ENCODE peak calls at places on chromosomes 16 and 17, in seven cellular contexts. G is heart left ventricle, X is NCI-H446, R is heart right ventricle, E is NCI-H526 treated with DMSO at 0.1 percent for 48 hours, K is A172, V is H54. D is an unnamed sample.
A peak's percentile ranks its signal among the peaks of the same experiment; 100 is the strongest.

GRCh38 chr16:70454221-70455034 is at the start of gene FCSK:
- DNase-seq in G (peak; percentile 85), X (peak; percentile 65), R (peak; percentile 56), E (peak; percentile 51), K (peak; percentile 54), V (peak; percentile 80), D (peak; percentile 93)

GRCh38 chr17:77815127-77815905 is 143.2 kb upstream of the TNRC6C start:
- DNase-seq in G (no peak), X (no peak), R (no peak), E (no peak), K (no peak), V (no peak), D (no peak)

GRCh38 chr16:57383276-57384247 is 11.3 kb downstream of the CX3CL1 start:
- DNase-seq in G (no peak), X (no peak), R (no peak), E (no peak), K (peak; percentile 56), V (no peak), D (peak; percentile 75)

GRCh38 chr17:16027708-16028584 is 28.3 kb downstream of the TTC19 start:
- DNase-seq in G (no peak), X (no peak), R (no peak), E (no peak), K (peak; percentile 95), V (peak; percentile 45), D (no peak)

GRCh38 chr17:68576811-68577551 is 24.2 kb downstream of the FAM20A start:
- DNase-seq in G (no peak), X (no peak), R (peak; percentile 45), E (no peak), K (no peak), V (no peak), D (no peak)

GRCh38 chr17:62774338-62774737 is 33.8 kb downstream of the MARCHF10 start:
- DNase-seq in G (no peak), X (no peak), R (no peak), E (no peak), K (no peak), V (no peak), D (no peak)

GRCh38 chr17:44233582-44233981 is 14.1 kb upstream of the UBTF start:
- DNase-seq in G (no peak), X (no peak), R (no peak), E (no peak), K (no peak), V (no peak), D (no peak)

GRCh38 chr17:68731465-68731864 is 130.3 kb upstream of the FAM20A start:
- DNase-seq in G (no peak), X (no peak), R (no peak), E (no peak), K (no peak), V (no peak), D (no peak)

GRCh38 chr17:79985361-79985760 is 50.3 kb downstream of the TBC1D16 start:
- DNase-seq in G (no peak), X (no peak), R (no peak), E (no peak), K (no peak), V (no peak), D (no peak)

GRCh38 chr16:76766538-76766937 is 424.5 kb upstream of the MON1B start:
- DNase-seq in G (no peak), X (no peak), R (no peak), E (no peak), K (no peak), V (no peak), D (no peak)

GRCh38 chr17:72976971-72977767 is 115.3 kb downstream of the SLC39A11 start:
- DNase-seq in G (peak; percentile 69), X (peak; percentile 32), R (peak; percentile 57), E (no peak), K (peak; percentile 90), V (peak; percentile 76), D (peak; percentile 39)

GRCh38 chr17:307741-308507 is 44.7 kb downstream of the RPH3AL start:
- DNase-seq in G (peak; percentile 73), X (no peak), R (peak; percentile 62), E (no peak), K (no peak), V (no peak), D (no peak)

GRCh38 chr16:10965440-10966039 is 21.2 kb downstream of the CLEC16A start:
- DNase-seq in G (no peak), X (no peak), R (no peak), E (no peak), K (no peak), V (no peak), D (no peak)

GRCh38 chr17:5769936-5770335 is 185.6 kb upstream of the NLRP1 start:
- DNase-seq in G (no peak), X (peak; percentile 53), R (no peak), E (no peak), K (no peak), V (no peak), D (peak; percentile 70)

GRCh38 chr17:34998205-34998604 is 17.9 kb downstream of the LIG3 start:
- DNase-seq in G (peak; percentile 83), X (peak; percentile 40), R (peak; percentile 59), E (peak; percentile 12), K (peak; percentile 54), V (peak; percentile 85), D (peak; percentile 85)

GRCh38 chr17:77697480-77698400 is 260.8 kb upstream of the TNRC6C start:
- DNase-seq in G (no peak), X (no peak), R (no peak), E (no peak), K (no peak), V (no peak), D (no peak)

GRCh38 chr17:12727076-12727750 is 61.5 kb downstream of the MYOCD start:
- DNase-seq in G (no peak), X (no peak), R (no peak), E (no peak), K (no peak), V (no peak), D (no peak)

GRCh38 chr16:28311913-28312312 is 19.6 kb downstream of the SBK1 start:
- DNase-seq in G (no peak), X (no peak), R (no peak), E (no peak), K (no peak), V (no peak), D (no peak)

GRCh38 chr16:58025351-58026138 is at the start of gene MMP15:
- DNase-seq in G (peak; percentile 88), X (peak; percentile 65), R (peak; percentile 76), E (peak; percentile 71), K (peak; percentile 48), V (peak; percentile 76), D (peak; percentile 98)

GRCh38 chr16:55663770-55664677 is 8.2 kb downstream of the SLC6A2 start:
- DNase-seq in G (no peak), X (no peak), R (no peak), E (no peak), K (no peak), V (no peak), D (peak; percentile 81)

GRCh38 chr16:16159662-16160061 is 63.6 kb downstream of the ABCC6 start:
- DNase-seq in G (peak; percentile 7), X (no peak), R (no peak), E (no peak), K (no peak), V (no peak), D (no peak)

GRCh38 chr16:12323007-12323699 is 346.6 kb downstream of the SNX29 start:
- DNase-seq in G (no peak), X (no peak), R (no peak), E (no peak), K (peak; percentile 22), V (no peak), D (no peak)

GRCh38 chr16:11819798-11820197 is 22.7 kb upstream of the ZC3H7A start:
- DNase-seq in G (no peak), X (no peak), R (no peak), E (no peak), K (no peak), V (no peak), D (no peak)

GRCh38 chr17:78127888-78128615 is 503 bp downstream of the TMC6 start:
- DNase-seq in G (no peak), X (no peak), R (no peak), E (peak; percentile 16), K (no peak), V (no peak), D (peak; percentile 46)

GRCh38 chr17:13073013-13073412 is 55.2 kb upstream of the ELAC2 start:
- DNase-seq in G (no peak), X (no peak), R (no peak), E (no peak), K (no peak), V (no peak), D (no peak)